ENCODE peak calls at places on chromosome 16, in five cellular contexts. F, X, L, T and K are unnamed samples.
A peak's percentile ranks its signal among the peaks of the same experiment; 100 is the strongest.

GRCh38 chr16:72635694-72636093 is 412.2 kb downstream of the ZFHX3 start:
- DNase-seq in L (no peak), T (no peak), F (no peak), X (no peak), K (no peak)

GRCh38 chr16:54429029-54429428 is 142.4 kb upstream of the IRX3 start:
- DNase-seq in X (no peak), L (no peak), T (no peak), F (no peak), K (no peak)

GRCh38 chr16:47787695-47788094 is 326.6 kb downstream of the PHKB start:
- DNase-seq in F (peak; percentile 67), X (no peak), T (no peak), L (no peak), K (no peak)

GRCh38 chr16:22141746-22142145 is 20.6 kb upstream of the SDR42E2 start:
- DNase-seq in T (no peak), F (peak; percentile 81), L (no peak), X (peak; percentile 21), K (no peak)

GRCh38 chr16:84481051-84481735 is 23.3 kb downstream of the MEAK7 start:
- DNase-seq in T (no peak), L (peak; percentile 4), X (no peak), F (no peak), K (no peak)

GRCh38 chr16:9048302-9048700 is 43.1 kb upstream of the HAPSTR1 start:
- DNase-seq in L (no peak), F (no peak), T (no peak), X (peak; percentile 29), K (no peak)

GRCh38 chr16:30949655-30950515 is 1.0 kb downstream of the ORAI3 start:
- DNase-seq in F (peak; percentile 76), L (peak; percentile 84), X (peak; percentile 79), T (no peak), K (no peak)

GRCh38 chr16:87407511-87408112 is 15.5 kb downstream of the MAP1LC3B start:
- DNase-seq in T (no peak), X (peak; percentile 100), L (no peak), F (no peak), K (no peak)

GRCh38 chr16:57575468-57576277 is 33.2 kb downstream of the ADGRG5 start:
- DNase-seq in X (no peak), F (no peak), L (no peak), T (no peak), K (no peak)

GRCh38 chr16:79651363-79651762 is 50.8 kb upstream of the MAF start:
- DNase-seq in L (peak; percentile 26), T (no peak), F (no peak), X (no peak), K (no peak)

GRCh38 chr16:70681382-70682238 is 4.2 kb downstream of the MTSS2 start:
- DNase-seq in L (no peak), X (no peak), T (no peak), F (no peak), K (no peak)

GRCh38 chr16:86566966-86567700 is 504 bp downstream of the FOXC2 start:
- DNase-seq in L (peak; percentile 40), X (no peak), T (no peak), F (peak; percentile 61), K (no peak)

GRCh38 chr16:1706386-1707192 is 594 bp downstream of the MAPK8IP3 start:
- DNase-seq in X (no peak), F (peak; percentile 50), L (peak; percentile 62), T (no peak), K (no peak)

GRCh38 chr16:14491831-14492529 is 138.1 kb downstream of the PARN start:
- DNase-seq in T (no peak), X (no peak), L (no peak), F (no peak), K (no peak)

GRCh38 chr16:3035972-3036725 is 595 bp downstream of the BICDL2 start:
- DNase-seq in F (peak; percentile 62), L (peak; percentile 52), X (no peak), T (no peak), K (no peak)
- TF ChIP-seq EZH2 in F (no peak), L (no peak), X (no peak), T (no peak), K (peak; percentile 30)

GRCh38 chr16:67015317-67015731 is 13.6 kb upstream of the CBFB start:
- DNase-seq in L (no peak), F (no peak), T (no peak), X (peak; percentile 32), K (no peak)

GRCh38 chr16:67013823-67014640 is 14.9 kb upstream of the CBFB start:
- DNase-seq in X (no peak), F (peak; percentile 78), T (no peak), L (peak; percentile 90), K (no peak)

GRCh38 chr16:67011274-67011673 is 17.7 kb upstream of the CBFB start:
- DNase-seq in T (no peak), L (no peak), F (no peak), X (no peak), K (no peak)

GRCh38 chr16:67014641-67015315 is 14.2 kb upstream of the CBFB start:
- DNase-seq in L (no peak), X (no peak), F (peak; percentile 29), T (no peak), K (no peak)

DNA sequence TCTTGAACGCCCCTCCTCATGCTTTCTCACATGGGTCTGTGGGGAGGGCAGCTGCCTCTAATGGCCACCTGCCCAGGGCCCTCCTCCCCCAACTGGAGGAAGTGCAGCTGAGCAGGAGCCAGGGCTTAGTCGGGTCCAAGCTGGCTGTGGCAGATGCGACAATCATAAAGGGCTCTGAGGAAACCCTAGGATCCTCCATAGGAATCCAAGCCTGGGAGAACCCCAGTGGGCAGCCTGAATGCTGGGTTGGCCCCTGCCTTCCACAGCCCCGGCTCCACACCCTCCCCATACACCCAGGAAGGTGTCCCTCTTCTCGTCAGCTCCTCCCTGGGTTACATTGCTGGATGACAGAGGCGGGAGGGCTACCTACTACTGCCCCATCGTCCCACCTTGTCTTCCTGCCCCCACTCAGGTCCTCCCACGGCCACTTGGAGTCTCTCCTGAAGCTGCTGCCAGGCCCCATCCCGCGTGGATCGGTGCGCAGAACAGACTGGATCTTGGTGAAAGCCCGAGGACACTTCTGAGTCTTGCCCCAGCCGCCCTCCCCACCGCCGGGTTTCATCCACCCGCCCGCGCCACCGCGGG is 15.6 kb upstream of the CBFB start:
- DNase-seq in X (no peak), L (no peak), T (no peak), F (peak; percentile 32), K (no peak)
- TF ChIP-seq EZH2 in X (no peak), L (no peak), T (peak; percentile 44), F (peak; percentile 35), K (no peak)

GRCh38 chr16:77435240-77435819 is 496 bp upstream of the ADAMTS18 start:
- DNase-seq in L (no peak), X (no peak), F (peak; percentile 40), T (no peak), K (no peak)

GRCh38 chr16:77434022-77434364 is 841 bp downstream of the ADAMTS18 start:
- DNase-seq in T (no peak), F (no peak), X (no peak), L (no peak), K (no peak)

GRCh38 chr16:77433146-77433545 is 1.7 kb downstream of the ADAMTS18 start:
- DNase-seq in T (no peak), L (no peak), X (no peak), F (no peak), K (no peak)

GRCh38 chr16:77432264-77432663 is 2.6 kb downstream of the ADAMTS18 start:
- DNase-seq in L (no peak), X (no peak), F (no peak), T (no peak), K (no peak)

DNA sequence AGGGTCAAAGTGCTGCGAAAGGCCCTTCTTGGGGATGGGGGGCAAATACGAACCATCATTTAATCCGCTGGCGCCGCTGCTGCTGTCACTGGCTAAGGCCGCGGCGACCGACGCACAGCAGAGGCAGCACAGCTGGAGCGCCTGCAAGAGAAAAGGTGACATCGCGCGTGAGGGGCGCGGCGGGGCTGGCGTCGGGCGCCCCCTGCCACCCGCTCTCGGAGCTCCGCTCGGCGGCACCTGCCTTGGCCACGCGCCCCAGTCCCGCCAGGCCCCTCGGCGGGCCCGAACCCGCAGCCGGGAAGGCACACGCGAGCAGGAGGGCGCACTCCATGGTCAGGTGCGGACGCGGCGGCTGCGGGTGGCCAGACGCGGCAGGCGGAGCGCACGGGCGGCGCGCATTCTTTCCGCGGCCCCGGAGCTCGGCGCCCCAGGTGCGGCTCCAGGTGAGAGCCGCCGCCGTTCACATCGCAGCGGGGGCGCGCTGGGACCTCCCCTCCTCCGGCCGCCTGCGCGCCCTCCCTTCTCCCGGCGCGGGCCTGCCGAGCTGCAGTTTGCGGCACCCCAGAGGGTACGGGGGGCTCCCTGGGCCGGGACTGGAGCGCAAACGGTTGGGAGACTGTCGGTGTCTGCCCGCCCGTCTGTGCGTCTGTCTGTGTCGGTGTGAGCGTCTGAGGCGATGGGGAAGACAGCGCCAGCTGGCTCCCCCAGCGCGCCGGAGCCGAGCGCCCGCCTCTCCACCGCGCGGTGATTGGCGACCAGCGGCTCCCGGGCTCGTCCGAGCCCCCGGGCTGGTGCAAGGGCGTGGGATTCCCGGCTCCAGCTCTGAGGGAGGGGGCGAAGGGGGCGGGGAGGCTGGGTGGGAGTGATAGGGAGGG is at the start of gene ADAMTS18:
- DNase-seq in X (no peak), T (no peak), L (peak; percentile 30), F (peak; percentile 72), K (no peak)
- TF ChIP-seq EZH2 in X (no peak), T (peak; percentile 59), L (no peak), F (no peak), K (no peak)

DNA sequence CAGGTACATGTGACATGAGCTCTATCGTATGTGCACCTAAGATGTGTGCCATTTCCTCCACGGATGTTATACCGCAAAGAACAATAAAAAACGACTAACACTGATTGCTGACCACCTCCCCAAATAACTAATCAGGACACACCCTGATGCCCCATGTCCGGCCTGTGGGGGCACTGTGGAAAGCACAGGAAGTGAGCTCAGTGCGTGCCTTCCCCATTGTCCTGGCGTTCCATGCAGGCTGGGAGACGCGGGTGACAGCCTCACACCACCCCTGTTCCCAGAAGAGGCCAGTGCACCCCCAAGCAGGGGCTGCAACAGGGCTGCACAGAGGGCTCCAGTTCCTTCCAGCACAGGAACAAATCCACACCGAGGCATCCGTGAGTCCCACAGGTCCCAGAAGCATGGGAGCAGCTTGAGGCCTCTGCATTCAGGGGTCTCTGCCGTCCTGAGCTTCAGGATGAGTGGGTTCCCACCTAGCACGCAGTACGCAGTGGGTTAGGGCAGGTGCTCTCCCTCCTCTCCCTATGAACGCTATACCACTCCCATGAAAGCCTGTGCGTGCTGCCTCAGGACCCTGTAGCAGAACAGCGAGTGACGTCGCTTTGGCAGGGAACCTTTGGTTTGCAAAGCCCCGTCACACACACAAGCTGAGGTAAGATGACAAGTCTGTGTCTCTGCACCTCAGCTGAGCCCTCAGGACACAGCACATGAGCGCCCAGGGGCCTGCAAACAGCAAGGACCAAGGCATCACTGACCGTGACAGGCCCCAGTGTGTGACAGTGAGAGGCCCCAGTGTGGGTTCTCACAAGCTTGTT is 117.7 kb downstream of the ZNF778 start:
- DNase-seq in L (no peak), T (no peak), F (peak; percentile 53), X (no peak), K (no peak)
- TF ChIP-seq EZH2 in L (no peak), T (no peak), F (no peak), X (no peak), K (no peak)

GRCh38 chr16:67648088-67648763 is 3.3 kb downstream of the CARMIL2 start:
- DNase-seq in F (peak; percentile 75), L (no peak), T (no peak), X (no peak), K (no peak)
- TF ChIP-seq EZH2 in F (no peak), L (no peak), T (no peak), X (no peak), K (no peak)